ENCODE peak calls at places on chromosomes 2 and 18, in four cellular contexts. C is tibial nerve, Y is RWPE1, I is fibroblast of mammary gland. L is an unnamed sample.

GRCh38 chr2:127365211-127365643 is 22.5 kb downstream of the MAP3K2 start:
- DNase-seq in I (no peak), C (no peak), Y (no peak), L (no peak)

GRCh38 chr2:206996556-206997065 is 57.3 kb downstream of the CPO start:
- DNase-seq in C (no peak), I (no peak), Y (no peak), L (no peak)

GRCh38 chr18:28814365-28814764 is 637.4 kb upstream of the CDH2 start:
- DNase-seq in C (no peak), I (no peak), Y (no peak), L (no peak)

GRCh38 chr2:182367401-182367800 is 59.4 kb downstream of the PDE1A start:
- DNase-seq in I (no peak), C (no peak), Y (no peak), L (no peak)

GRCh38 chr18:49015886-49016647 is 65.3 kb upstream of the SMAD7 start:
- DNase-seq in C (no peak), Y (no peak), I (no peak), L (peak)

GRCh38 chr2:233413046-233413445 is 58.8 kb downstream of the DGKD start:
- DNase-seq in Y (no peak), I (peak), C (no peak), L (no peak)

GRCh38 chr18:13562494-13563029 is 163.8 kb downstream of the FAM210A start:
- DNase-seq in I (no peak), C (no peak), Y (no peak), L (no peak)

GRCh38 chr2:9655441-9656269 is 24.9 kb upstream of the YWHAQ start:
- DNase-seq in C (no peak), Y (no peak), I (peak), L (no peak)

GRCh38 chr2:134778372-134778771 is 59.6 kb upstream of the TMEM163 start:
- DNase-seq in I (no peak), Y (no peak), C (no peak), L (no peak)
- TF ChIP-seq CTCF in I (peak), Y (no peak), C (no peak), L (no peak)

GRCh38 chr18:62187543-62188378 is 706 bp downstream of the RELCH start:
- DNase-seq in I (peak), Y (no peak), C (peak), L (no peak)

GRCh38 chr18:62183578-62184195 is 3.2 kb downstream of the PIGN start:
- DNase-seq in I (peak), C (no peak), Y (no peak), L (no peak)

GRCh38 chr18:62186656-62187542 is at the start of the genes PIGN and RELCH:
- DNase-seq in Y (peak), C (peak), I (peak), L (peak)

GRCh38 chr18:62189208-62189607 is 2.2 kb downstream of the RELCH start:
- DNase-seq in I (no peak), C (no peak), Y (no peak), L (no peak)
- TF ChIP-seq CTCF in I (no peak), C (no peak), Y (no peak), L (no peak)

GRCh38 chr2:130152816-130153595 is 8.1 kb upstream of the CCDC74B start:
- DNase-seq in C (no peak), Y (no peak), I (no peak), L (no peak)
- TF ChIP-seq CTCF in C (no peak), Y (no peak), I (no peak), L (no peak)

DNA sequence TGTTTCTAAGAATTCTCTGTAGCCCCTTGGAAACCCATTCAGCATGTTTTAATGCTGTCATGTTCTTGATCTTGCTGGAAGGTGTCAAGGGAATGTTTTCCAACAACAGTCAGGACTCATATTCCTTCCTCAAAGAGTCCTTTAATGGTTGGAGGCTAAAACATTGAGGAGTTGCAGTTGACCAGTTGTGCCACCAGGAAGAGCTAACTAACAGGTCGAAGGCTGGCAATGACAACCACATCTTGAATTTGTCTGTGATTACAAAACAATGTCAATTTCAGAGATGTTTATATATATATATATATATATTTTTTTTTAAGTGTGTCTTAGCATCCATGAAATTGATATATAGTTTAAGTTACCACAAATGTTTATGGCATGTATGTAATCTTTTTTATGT is 151.5 kb downstream of the INO80D start:
- DNase-seq in C (no peak), Y (no peak), I (peak), L (no peak)
- TF ChIP-seq CTCF in C (no peak), Y (no peak), I (no peak), L (no peak)